ENCODE peak calls at places on chromosome 15, in eight cellular contexts. One of them, this sample, is unnamed.

GRCh38 chr15:40511472-40512133 is 40.8 kb downstream of the CHST14 start:
- DNase-seq in cerebellar cortex: peak; percentile 19
- DNase-seq in HTR-8/SVneo: no peak
- DNase-seq in heart left ventricle: peak; percentile 92
- DNase-seq in fibroblast of mammary gland: peak; percentile 35
- DNase-seq in stimulated activated CD4-positive, alpha-beta T cell treated with anti-CD3 and anti-CD28 coated beads, Interleukin-15, amount 100 ng/mL, for 1 hour: no peak
- DNase-seq in SK-N-DZ: peak; percentile 34
- DNase-seq in HCT116: no peak
- DNase-seq in this sample: no peak

GRCh38 chr15:56608140-56608778 is 125.0 kb downstream of the ZNF280D start:
- DNase-seq in cerebellar cortex: no peak
- DNase-seq in HTR-8/SVneo: no peak
- DNase-seq in heart left ventricle: no peak
- DNase-seq in fibroblast of mammary gland: no peak
- DNase-seq in stimulated activated CD4-positive, alpha-beta T cell treated with anti-CD3 and anti-CD28 coated beads, Interleukin-15, amount 100 ng/mL, for 1 hour: no peak
- DNase-seq in SK-N-DZ: no peak
- DNase-seq in HCT116: no peak
- DNase-seq in this sample: no peak

GRCh38 chr15:66211670-66212455 is 41.7 kb downstream of the MEGF11 start:
- DNase-seq in cerebellar cortex: no peak
- DNase-seq in HTR-8/SVneo: no peak
- DNase-seq in heart left ventricle: no peak
- DNase-seq in fibroblast of mammary gland: no peak
- DNase-seq in stimulated activated CD4-positive, alpha-beta T cell treated with anti-CD3 and anti-CD28 coated beads, Interleukin-15, amount 100 ng/mL, for 1 hour: no peak
- DNase-seq in SK-N-DZ: no peak
- DNase-seq in HCT116: no peak
- DNase-seq in this sample: no peak

GRCh38 chr15:88745696-88746095 is 57.5 kb upstream of the ACAN start:
- DNase-seq in cerebellar cortex: no peak
- DNase-seq in HTR-8/SVneo: peak; percentile 38
- DNase-seq in heart left ventricle: no peak
- DNase-seq in fibroblast of mammary gland: peak; percentile 73
- DNase-seq in stimulated activated CD4-positive, alpha-beta T cell treated with anti-CD3 and anti-CD28 coated beads, Interleukin-15, amount 100 ng/mL, for 1 hour: no peak
- DNase-seq in SK-N-DZ: no peak
- DNase-seq in HCT116: no peak
- DNase-seq in this sample: no peak

GRCh38 chr15:87269566-87269965 is 987.0 kb downstream of the NTRK3 start:
- DNase-seq in cerebellar cortex: no peak
- DNase-seq in HTR-8/SVneo: no peak
- DNase-seq in heart left ventricle: no peak
- DNase-seq in fibroblast of mammary gland: no peak
- DNase-seq in stimulated activated CD4-positive, alpha-beta T cell treated with anti-CD3 and anti-CD28 coated beads, Interleukin-15, amount 100 ng/mL, for 1 hour: no peak
- DNase-seq in SK-N-DZ: no peak
- DNase-seq in HCT116: no peak
- DNase-seq in this sample: no peak

GRCh38 chr15:85618956-85619491 is 175.7 kb downstream of the KLHL25 start:
- DNase-seq in cerebellar cortex: no peak
- DNase-seq in HTR-8/SVneo: peak; percentile 56
- DNase-seq in heart left ventricle: peak; percentile 77
- DNase-seq in fibroblast of mammary gland: peak; percentile 99
- DNase-seq in stimulated activated CD4-positive, alpha-beta T cell treated with anti-CD3 and anti-CD28 coated beads, Interleukin-15, amount 100 ng/mL, for 1 hour: peak; percentile 18
- DNase-seq in SK-N-DZ: no peak
- DNase-seq in HCT116: no peak
- DNase-seq in this sample: peak; percentile 86

GRCh38 chr15:85333132-85333831 is 47.1 kb upstream of the AKAP13 start:
- DNase-seq in cerebellar cortex: no peak
- DNase-seq in HTR-8/SVneo: peak; percentile 51
- DNase-seq in heart left ventricle: no peak
- DNase-seq in fibroblast of mammary gland: peak; percentile 84
- DNase-seq in stimulated activated CD4-positive, alpha-beta T cell treated with anti-CD3 and anti-CD28 coated beads, Interleukin-15, amount 100 ng/mL, for 1 hour: no peak
- DNase-seq in SK-N-DZ: no peak
- DNase-seq in HCT116: no peak
- DNase-seq in this sample: no peak

GRCh38 chr15:68542771-68543544 is 35.8 kb upstream of the CORO2B start:
- DNase-seq in cerebellar cortex: peak; percentile 65
- DNase-seq in HTR-8/SVneo: peak; percentile 64
- DNase-seq in heart left ventricle: no peak
- DNase-seq in fibroblast of mammary gland: peak; percentile 88
- DNase-seq in stimulated activated CD4-positive, alpha-beta T cell treated with anti-CD3 and anti-CD28 coated beads, Interleukin-15, amount 100 ng/mL, for 1 hour: no peak
- DNase-seq in SK-N-DZ: no peak
- DNase-seq in HCT116: no peak
- DNase-seq in this sample: peak; percentile 95

GRCh38 chr15:33226559-33227181 is 32.2 kb upstream of the FMN1 start:
- DNase-seq in cerebellar cortex: no peak
- DNase-seq in HTR-8/SVneo: no peak
- DNase-seq in heart left ventricle: no peak
- DNase-seq in fibroblast of mammary gland: peak; percentile 37
- DNase-seq in stimulated activated CD4-positive, alpha-beta T cell treated with anti-CD3 and anti-CD28 coated beads, Interleukin-15, amount 100 ng/mL, for 1 hour: no peak
- DNase-seq in SK-N-DZ: peak; percentile 54
- DNase-seq in HCT116: peak; percentile 70
- DNase-seq in this sample: no peak

GRCh38 chr15:47265686-47266085 is 451.6 kb upstream of the SEMA6D start:
- DNase-seq in cerebellar cortex: no peak
- DNase-seq in HTR-8/SVneo: no peak
- DNase-seq in heart left ventricle: no peak
- DNase-seq in fibroblast of mammary gland: no peak
- DNase-seq in stimulated activated CD4-positive, alpha-beta T cell treated with anti-CD3 and anti-CD28 coated beads, Interleukin-15, amount 100 ng/mL, for 1 hour: no peak
- DNase-seq in SK-N-DZ: no peak
- DNase-seq in HCT116: no peak
- DNase-seq in this sample: no peak

GRCh38 chr15:92797168-92798052 is 102.7 kb upstream of the CHD2 start:
- DNase-seq in cerebellar cortex: peak; percentile 90
- DNase-seq in HTR-8/SVneo: peak; percentile 62
- DNase-seq in heart left ventricle: no peak
- DNase-seq in fibroblast of mammary gland: peak; percentile 84
- DNase-seq in stimulated activated CD4-positive, alpha-beta T cell treated with anti-CD3 and anti-CD28 coated beads, Interleukin-15, amount 100 ng/mL, for 1 hour: no peak
- DNase-seq in SK-N-DZ: peak; percentile 80
- DNase-seq in HCT116: peak; percentile 73
- DNase-seq in this sample: peak; percentile 68

GRCh38 chr15:89457086-89457485 is 39.3 kb downstream of the RHCG start:
- DNase-seq in cerebellar cortex: peak; percentile 35
- DNase-seq in HTR-8/SVneo: peak; percentile 29
- DNase-seq in heart left ventricle: no peak
- DNase-seq in fibroblast of mammary gland: peak; percentile 43
- DNase-seq in stimulated activated CD4-positive, alpha-beta T cell treated with anti-CD3 and anti-CD28 coated beads, Interleukin-15, amount 100 ng/mL, for 1 hour: no peak
- DNase-seq in SK-N-DZ: peak; percentile 67
- DNase-seq in HCT116: peak; percentile 64
- DNase-seq in this sample: no peak

GRCh38 chr15:34691024-34691423 is 63.8 kb downstream of the GJD2 start:
- DNase-seq in cerebellar cortex: no peak
- DNase-seq in HTR-8/SVneo: no peak
- DNase-seq in heart left ventricle: no peak
- DNase-seq in fibroblast of mammary gland: peak; percentile 27
- DNase-seq in stimulated activated CD4-positive, alpha-beta T cell treated with anti-CD3 and anti-CD28 coated beads, Interleukin-15, amount 100 ng/mL, for 1 hour: no peak
- DNase-seq in SK-N-DZ: no peak
- DNase-seq in HCT116: no peak
- DNase-seq in this sample: no peak

GRCh38 chr15:38129531-38130199 is 123.0 kb upstream of the SPRED1 start:
- DNase-seq in cerebellar cortex: peak; percentile 2
- DNase-seq in HTR-8/SVneo: peak; percentile 9
- DNase-seq in heart left ventricle: no peak
- DNase-seq in fibroblast of mammary gland: peak; percentile 100
- DNase-seq in stimulated activated CD4-positive, alpha-beta T cell treated with anti-CD3 and anti-CD28 coated beads, Interleukin-15, amount 100 ng/mL, for 1 hour: no peak
- DNase-seq in SK-N-DZ: no peak
- DNase-seq in HCT116: no peak
- DNase-seq in this sample: peak; percentile 6

GRCh38 chr15:56982987-56983386 is 64.5 kb downstream of the TCF12 start:
- DNase-seq in cerebellar cortex: no peak
- DNase-seq in HTR-8/SVneo: no peak
- DNase-seq in heart left ventricle: no peak
- DNase-seq in fibroblast of mammary gland: no peak
- DNase-seq in stimulated activated CD4-positive, alpha-beta T cell treated with anti-CD3 and anti-CD28 coated beads, Interleukin-15, amount 100 ng/mL, for 1 hour: no peak
- DNase-seq in SK-N-DZ: no peak
- DNase-seq in HCT116: no peak
- DNase-seq in this sample: no peak

This sample was measured in dermis microvascular lymphatic vessel endothelial cell.